ENCODE peak calls at places on chromosomes 11 and 22, in five cellular contexts. One of them, this sample, is unnamed.

GRCh38 chr11:29438815-29439214 is 578.0 kb downstream of the KCNA4 start:
- DNase-seq in stimulated activated CD4-positive, alpha-beta T cell treated with anti-CD3 and anti-CD28 coated beads, TNF-alpha, amount 100 ng/mL, for 4 hours: no peak
- DNase-seq in HAP-1: no peak
- DNase-seq in stromal cell of bone marrow: no peak
- DNase-seq in MCF 10A: no peak
- DNase-seq in this sample: no peak

GRCh38 chr11:64742087-64742939 is 1.6 kb downstream of the RASGRP2 start:
- DNase-seq in stimulated activated CD4-positive, alpha-beta T cell treated with anti-CD3 and anti-CD28 coated beads, TNF-alpha, amount 100 ng/mL, for 4 hours: no peak
- DNase-seq in HAP-1: peak
- DNase-seq in stromal cell of bone marrow: no peak
- DNase-seq in MCF 10A: no peak
- DNase-seq in this sample: no peak

GRCh38 chr11:84817998-84818397 is 809.1 kb downstream of the DLG2 start:
- DNase-seq in stimulated activated CD4-positive, alpha-beta T cell treated with anti-CD3 and anti-CD28 coated beads, TNF-alpha, amount 100 ng/mL, for 4 hours: no peak
- DNase-seq in HAP-1: no peak
- DNase-seq in stromal cell of bone marrow: no peak
- DNase-seq in MCF 10A: peak
- DNase-seq in this sample: no peak

GRCh38 chr11:6587360-6587953 is 16.0 kb downstream of the RRP8 start:
- DNase-seq in stimulated activated CD4-positive, alpha-beta T cell treated with anti-CD3 and anti-CD28 coated beads, TNF-alpha, amount 100 ng/mL, for 4 hours: no peak
- DNase-seq in HAP-1: no peak
- DNase-seq in stromal cell of bone marrow: no peak
- DNase-seq in MCF 10A: no peak
- DNase-seq in this sample: no peak

GRCh38 chr11:74936087-74936486 is 12.8 kb downstream of the XRRA1 start:
- DNase-seq in stimulated activated CD4-positive, alpha-beta T cell treated with anti-CD3 and anti-CD28 coated beads, TNF-alpha, amount 100 ng/mL, for 4 hours: no peak
- DNase-seq in HAP-1: no peak
- DNase-seq in stromal cell of bone marrow: no peak
- DNase-seq in MCF 10A: no peak
- DNase-seq in this sample: no peak

GRCh38 chr11:113533425-113533698 is 58.2 kb upstream of the DRD2 start:
- DNase-seq in stimulated activated CD4-positive, alpha-beta T cell treated with anti-CD3 and anti-CD28 coated beads, TNF-alpha, amount 100 ng/mL, for 4 hours: no peak
- DNase-seq in HAP-1: no peak
- DNase-seq in stromal cell of bone marrow: no peak
- DNase-seq in MCF 10A: no peak
- DNase-seq in this sample: no peak

GRCh38 chr11:92552942-92553341 is 328.3 kb downstream of the FAT3 start:
- DNase-seq in stimulated activated CD4-positive, alpha-beta T cell treated with anti-CD3 and anti-CD28 coated beads, TNF-alpha, amount 100 ng/mL, for 4 hours: no peak
- DNase-seq in HAP-1: no peak
- DNase-seq in stromal cell of bone marrow: peak
- DNase-seq in MCF 10A: no peak
- DNase-seq in this sample: no peak

GRCh38 chr11:61923166-61924015 is 6.0 kb upstream of the RAB3IL1 start:
- DNase-seq in stimulated activated CD4-positive, alpha-beta T cell treated with anti-CD3 and anti-CD28 coated beads, TNF-alpha, amount 100 ng/mL, for 4 hours: no peak
- DNase-seq in HAP-1: no peak
- DNase-seq in stromal cell of bone marrow: no peak
- DNase-seq in MCF 10A: no peak
- DNase-seq in this sample: no peak

GRCh38 chr11:69305885-69306540 is 12.1 kb downstream of the MYEOV start:
- DNase-seq in stimulated activated CD4-positive, alpha-beta T cell treated with anti-CD3 and anti-CD28 coated beads, TNF-alpha, amount 100 ng/mL, for 4 hours: no peak
- DNase-seq in HAP-1: no peak
- DNase-seq in stromal cell of bone marrow: no peak
- DNase-seq in MCF 10A: no peak
- DNase-seq in this sample: no peak

GRCh38 chr11:27717377-27717776 is 17.1 kb upstream of the BDNF start:
- DNase-seq in stimulated activated CD4-positive, alpha-beta T cell treated with anti-CD3 and anti-CD28 coated beads, TNF-alpha, amount 100 ng/mL, for 4 hours: no peak
- DNase-seq in HAP-1: no peak
- DNase-seq in stromal cell of bone marrow: no peak
- DNase-seq in MCF 10A: no peak
- DNase-seq in this sample: no peak

GRCh38 chr11:68954970-68955958 is 25.5 kb downstream of the MRGPRD start:
- DNase-seq in stimulated activated CD4-positive, alpha-beta T cell treated with anti-CD3 and anti-CD28 coated beads, TNF-alpha, amount 100 ng/mL, for 4 hours: no peak
- DNase-seq in HAP-1: no peak
- DNase-seq in stromal cell of bone marrow: no peak
- DNase-seq in MCF 10A: no peak
- DNase-seq in this sample: no peak

GRCh38 chr22:29083576-29084566 is 11.0 kb downstream of the KREMEN1 start:
- DNase-seq in stimulated activated CD4-positive, alpha-beta T cell treated with anti-CD3 and anti-CD28 coated beads, TNF-alpha, amount 100 ng/mL, for 4 hours: no peak
- DNase-seq in HAP-1: peak
- DNase-seq in stromal cell of bone marrow: no peak
- DNase-seq in MCF 10A: no peak
- DNase-seq in this sample: no peak

GRCh38 chr22:19275919-19276600 is 15.5 kb downstream of the CLTCL1 start:
- DNase-seq in stimulated activated CD4-positive, alpha-beta T cell treated with anti-CD3 and anti-CD28 coated beads, TNF-alpha, amount 100 ng/mL, for 4 hours: no peak
- DNase-seq in HAP-1: no peak
- DNase-seq in stromal cell of bone marrow: no peak
- DNase-seq in MCF 10A: no peak
- DNase-seq in this sample: no peak

GRCh38 chr11:92702037-92702436 is 267.4 kb upstream of the MTNR1B start:
- DNase-seq in stimulated activated CD4-positive, alpha-beta T cell treated with anti-CD3 and anti-CD28 coated beads, TNF-alpha, amount 100 ng/mL, for 4 hours: no peak
- DNase-seq in HAP-1: no peak
- DNase-seq in stromal cell of bone marrow: no peak
- DNase-seq in MCF 10A: no peak
- DNase-seq in this sample: no peak

GRCh38 chr22:36569999-36570398 is 41.0 kb upstream of the EIF3D start:
- DNase-seq in stimulated activated CD4-positive, alpha-beta T cell treated with anti-CD3 and anti-CD28 coated beads, TNF-alpha, amount 100 ng/mL, for 4 hours: no peak
- DNase-seq in HAP-1: peak
- DNase-seq in stromal cell of bone marrow: no peak
- DNase-seq in MCF 10A: peak
- DNase-seq in this sample: peak